ENCODE peak calls at places on chromosomes 16 and 17, in seven cellular contexts. N is cardiac muscle cell, V is IMR-90, B is lower lobe of right lung, G is aorta, M is PC-3, O is neuronal stem cell. Y is an unnamed sample. For H3K27me3, the result is how much of the 10 kb centered on the place peaks cover.

GRCh38 chr17:75060434-75061054 is 13.5 kb downstream of the KCTD2 start:
- DNase-seq in N (no peak), V (no peak), B (no peak), G (peak), M (no peak), O (no peak), Y (no peak)

GRCh38 chr17:5329784-5330557 is 47.9 kb downstream of the RABEP1 start:
- DNase-seq in N (no peak), V (peak), B (no peak), G (no peak), M (no peak), O (no peak), Y (no peak)

GRCh38 chr16:30838876-30839471 is 52.0 kb upstream of the ZNF629 start:
- DNase-seq in N (no peak), V (no peak), B (no peak), G (no peak), M (no peak), O (no peak), Y (no peak)

GRCh38 chr17:4267402-4267801 is 3.6 kb upstream of the ANKFY1 start:
- DNase-seq in N (no peak), V (no peak), B (no peak), G (no peak), M (no peak), O (no peak), Y (no peak)

GRCh38 chr16:84594725-84595038 is 23.2 kb downstream of the COTL1 start:
- DNase-seq in N (no peak), V (no peak), B (no peak), G (no peak), M (no peak), O (no peak), Y (no peak)

GRCh38 chr16:4623593-4623992 is 1.0 kb upstream of the MGRN1 start:
- DNase-seq in N (no peak), V (no peak), B (no peak), G (no peak), M (no peak), O (no peak), Y (no peak)

GRCh38 chr16:3578610-3579551 is 1.7 kb upstream of the NLRC3 start:
- DNase-seq in N (no peak), V (no peak), B (no peak), G (no peak), M (no peak), O (peak), Y (no peak)

GRCh38 chr16:85479972-85480726 is 133.0 kb upstream of the GSE1 start:
- DNase-seq in N (peak), V (no peak), B (peak), G (no peak), M (no peak), O (no peak), Y (no peak)

GRCh38 chr17:80152057-80152831 is 5.3 kb upstream of the EIF4A3 start:
- DNase-seq in N (no peak), V (peak), B (no peak), G (no peak), M (no peak), O (no peak), Y (peak)

GRCh38 chr17:68196394-68197090 is 51.3 kb upstream of the AMZ2 start:
- DNase-seq in N (peak), V (no peak), B (no peak), G (peak), M (no peak), O (no peak), Y (no peak)

GRCh38 chr17:56699186-56699895 is 105.8 kb downstream of the NOG start:
- DNase-seq in N (peak), V (peak), B (peak), G (peak), M (peak), O (peak), Y (peak)

GRCh38 chr16:86354641-86355040 is 155.7 kb upstream of the FOXF1 start:
- DNase-seq in N (no peak), V (peak), B (no peak), G (peak), M (no peak), O (no peak), Y (no peak)

GRCh38 chr16:50762241-50762640 is 20.4 kb downstream of the CYLD start:
- DNase-seq in N (no peak), V (peak), B (no peak), G (no peak), M (no peak), O (no peak), Y (no peak)

GRCh38 chr17:29837531-29837930 is 92.5 kb downstream of the SSH2 start:
- DNase-seq in N (no peak), V (no peak), B (no peak), G (no peak), M (no peak), O (no peak), Y (no peak)

GRCh38 chr17:79800325-79801155 is 3.7 kb upstream of the CBX8 start:
- DNase-seq in N (no peak), V (peak), B (no peak), G (no peak), M (peak), O (no peak), Y (peak)

GRCh38 chr16:12896562-12896961 is 4.8 kb upstream of the SHISA9 start:
- DNase-seq in N (peak), V (no peak), B (no peak), G (no peak), M (peak), O (peak), Y (peak)

GRCh38 chr17:62627904-62628603 is 584 bp downstream of the MRC2 start:
- DNase-seq in N (peak), V (peak), B (peak), G (peak), M (peak), O (peak), Y (peak)

GRCh38 chr17:75614006-75614405 is 19.2 kb upstream of the SMIM5 start:
- DNase-seq in N (no peak), V (no peak), B (no peak), G (no peak), M (no peak), O (no peak), Y (no peak)

GRCh38 chr17:43909537-43910231 is 2.3 kb upstream of the MPP2 start:
- DNase-seq in N (no peak), V (no peak), B (no peak), G (no peak), M (no peak), O (no peak), Y (no peak)

GRCh38 chr17:43906951-43907424 is 348 bp downstream of the MPP2 start:
- DNase-seq in N (no peak), V (no peak), B (peak), G (no peak), M (no peak), O (peak), Y (no peak)

GRCh38 chr17:43905985-43906852 is 1.1 kb downstream of the MPP2 start:
- DNase-seq in N (peak), V (peak), B (peak), G (peak), M (no peak), O (peak), Y (no peak)

GRCh38 chr17:43907425-43907981 is at the start of gene MPP2:
- DNase-seq in N (peak), V (peak), B (peak), G (peak), M (peak), O (peak), Y (no peak)

GRCh38 chr17:43908111-43908721 is 880 bp upstream of the MPP2 start:
- DNase-seq in N (peak), V (peak), B (peak), G (peak), M (no peak), O (peak), Y (no peak)
- H3K27me3 ChIP-seq in N (under half), V (under half), B (half or more), G (under half), M (under half), O (half or more), Y (under half)

DNA sequence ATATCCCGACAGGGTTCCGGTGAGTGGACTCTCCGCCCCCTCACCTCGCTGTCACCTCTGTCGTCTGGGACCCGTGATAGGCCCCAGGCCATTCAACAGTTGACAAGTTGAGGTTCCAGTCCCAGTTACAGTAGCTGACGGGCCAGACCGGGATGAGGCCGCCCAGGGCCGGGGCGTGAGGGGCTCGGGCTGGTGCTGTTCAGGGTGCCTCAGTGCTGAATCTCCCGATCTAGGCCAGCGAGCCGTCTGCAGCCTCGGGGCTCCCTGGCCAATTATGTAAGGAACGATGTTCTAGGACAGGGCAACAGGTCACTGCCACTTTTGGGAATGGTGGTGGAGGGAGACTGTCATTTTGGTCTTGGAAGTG is 693 bp downstream of the GABARAPL2 start:
- DNase-seq in N (peak), V (no peak), B (no peak), G (no peak), M (no peak), O (no peak), Y (no peak)
- H3K27me3 ChIP-seq in N (under half), V (under half), B (under half), G (under half), M (under half), O (under half), Y (under half)

DNA sequence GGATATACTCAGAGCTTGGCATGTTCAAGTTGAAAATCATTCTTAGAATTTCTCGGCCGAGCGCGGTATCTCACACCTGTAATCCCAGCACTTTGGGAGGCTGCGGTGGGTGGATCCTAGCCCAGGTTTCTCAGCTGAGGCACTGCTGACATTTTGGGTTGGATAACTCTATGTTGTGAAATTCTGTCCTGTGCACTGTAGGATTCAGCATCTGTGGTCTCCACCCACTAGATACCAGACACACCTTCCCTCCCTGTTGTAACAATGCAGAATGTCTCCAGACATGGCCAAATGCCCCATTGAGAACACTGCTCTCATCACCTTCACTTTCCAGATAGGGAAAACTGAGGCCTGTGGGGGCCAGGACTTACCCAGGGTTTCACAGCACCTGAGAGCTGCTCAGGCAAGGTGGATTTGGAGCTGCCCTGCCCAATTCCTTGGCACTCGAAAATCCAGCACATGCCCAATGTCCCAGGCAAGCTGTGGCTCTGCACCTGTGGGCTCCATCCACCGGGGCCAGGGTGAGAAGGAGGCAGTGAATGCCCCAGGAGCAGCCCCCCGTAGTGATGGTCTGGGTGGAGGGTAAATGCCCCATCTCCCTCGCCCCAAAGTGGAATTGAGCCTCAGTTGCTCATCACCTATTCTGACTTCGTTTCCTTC is 20.1 kb upstream of the TVP23A start:
- DNase-seq in N (no peak), V (no peak), B (no peak), G (peak), M (no peak), O (no peak), Y (no peak)
- H3K27me3 ChIP-seq in N (under half), V (under half), B (under half), G (under half), M (under half), O (under half), Y (under half)

DNA sequence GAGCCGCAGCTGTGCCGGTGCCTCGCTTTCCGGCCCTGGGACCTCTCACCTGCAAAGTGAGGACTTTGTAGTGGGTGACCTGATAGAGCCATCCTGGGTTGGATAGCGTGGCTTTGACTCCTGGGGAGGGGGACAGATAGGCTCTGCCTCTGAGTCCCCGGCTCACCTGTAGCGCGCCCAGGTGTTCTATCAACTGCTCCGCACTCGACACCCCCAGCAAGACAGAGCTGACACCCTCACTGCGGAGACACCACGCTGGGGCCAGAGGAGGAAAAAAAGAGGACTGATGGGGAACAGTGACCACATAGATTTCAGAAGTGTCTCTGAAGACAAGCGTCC is 6.4 kb downstream of the KCNAB3 start:
- DNase-seq in N (no peak), V (no peak), B (no peak), G (peak), M (no peak), O (no peak), Y (no peak)
- H3K27me3 ChIP-seq in N (under half), V (under half), B (under half), G (under half), M (under half), O (under half), Y (under half)

DNA sequence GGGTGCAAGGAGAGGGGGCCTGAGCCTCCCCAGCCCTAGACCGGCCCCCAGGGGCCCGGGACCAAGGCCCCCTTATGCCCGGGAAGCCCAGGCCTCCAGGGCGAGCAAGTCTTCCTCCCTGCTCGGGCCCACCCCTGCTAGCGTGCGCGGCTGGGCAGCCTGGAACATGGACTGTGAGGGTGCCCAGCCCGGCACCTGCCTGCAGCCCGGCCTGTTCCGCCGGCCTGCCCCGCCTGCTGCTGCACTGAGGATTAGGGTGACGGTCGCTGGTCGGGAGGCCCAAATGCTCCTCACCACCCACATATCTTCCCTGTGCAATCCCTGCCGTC is 6.0 kb downstream of the HS3ST6 start:
- DNase-seq in N (no peak), V (no peak), B (no peak), G (no peak), M (no peak), O (no peak), Y (no peak)
- H3K27me3 ChIP-seq in N (under half), V (half or more), B (under half), G (under half), M (under half), O (half or more), Y (under half)

GRCh38 chr17:38556234-38556633 is 49.5 kb downstream of the SRCIN1 start:
- DNase-seq in N (no peak), V (no peak), B (no peak), G (no peak), M (peak), O (no peak), Y (peak)

GRCh38 chr17:38559025-38559879 is 46.5 kb downstream of the SRCIN1 start:
- DNase-seq in N (peak), V (peak), B (peak), G (peak), M (no peak), O (peak), Y (peak)

GRCh38 chr17:38557836-38558750 is 47.7 kb downstream of the SRCIN1 start:
- DNase-seq in N (peak), V (peak), B (peak), G (peak), M (peak), O (peak), Y (peak)

GRCh38 chr17:38558751-38559024 is 47.1 kb downstream of the SRCIN1 start:
- DNase-seq in N (no peak), V (no peak), B (no peak), G (no peak), M (no peak), O (no peak), Y (no peak)

GRCh38 chr17:38557395-38557794 is 48.4 kb downstream of the SRCIN1 start:
- DNase-seq in N (no peak), V (no peak), B (no peak), G (no peak), M (no peak), O (no peak), Y (no peak)
- H3K27me3 ChIP-seq in N (under half), V (half or more), B (under half), G (under half), M (under half), O (under half), Y (under half)

DNA sequence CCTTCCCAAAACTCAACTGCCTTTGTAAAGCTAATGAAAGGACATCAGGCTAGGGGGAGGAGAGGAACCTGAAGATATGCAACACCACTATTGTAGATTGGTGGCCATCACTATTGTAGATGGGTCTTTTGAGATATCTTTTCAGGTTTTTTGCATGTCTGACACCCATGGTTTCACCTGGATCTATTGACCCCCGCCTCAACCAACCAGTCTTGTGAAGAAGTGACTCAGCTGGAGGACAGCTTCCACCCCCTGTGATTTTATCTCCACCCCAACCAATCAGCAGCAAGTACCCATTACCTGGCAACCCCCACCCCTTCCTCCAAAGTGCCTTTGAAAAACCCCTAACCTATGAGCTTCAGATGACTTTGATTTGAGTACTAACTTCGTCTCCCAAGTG is 382.6 kb upstream of the GOT2 start:
- DNase-seq in N (no peak), V (no peak), B (no peak), G (no peak), M (no peak), O (no peak), Y (no peak)
- H3K27me3 ChIP-seq in N (under half), V (under half), B (under half), G (under half), M (under half), O (under half), Y (under half)

DNA sequence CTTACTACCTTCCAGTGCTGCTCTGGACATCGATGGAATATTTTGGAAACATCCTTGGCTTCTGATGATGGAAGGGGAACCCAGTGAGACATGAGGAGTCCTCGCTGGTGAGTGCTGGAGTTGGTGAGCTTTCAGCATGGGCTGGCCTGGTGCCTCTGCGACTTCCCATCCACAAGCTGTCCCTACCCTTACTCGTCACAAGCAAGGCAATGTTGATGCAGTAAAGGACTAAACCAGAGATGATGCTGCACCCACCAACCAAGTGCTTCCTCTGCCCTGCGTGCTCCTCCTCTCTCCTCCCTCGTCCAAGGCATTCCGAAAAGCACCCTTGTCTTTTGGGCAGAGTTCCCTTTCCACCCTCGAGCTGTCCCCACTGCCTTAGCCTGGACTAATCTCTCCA is 154.7 kb downstream of the GRIN2A start:
- DNase-seq in N (no peak), V (no peak), B (no peak), G (no peak), M (no peak), O (no peak), Y (no peak)
- H3K27me3 ChIP-seq in N (under half), V (under half), B (under half), G (under half), M (under half), O (under half), Y (under half)